ENCODE peak calls at places on chromosome 19, in ten cellular contexts. O is epithelial cell of proximal tubule; D is T-helper 2 cell; U is GM12865; Q is AG10803; K is activated CD4-positive, alpha-beta T cell treated with anti-CD3 and anti-CD28 coated beads for 36 hours; B is amniotic stem cell; T is GM13977; N is hypothalamus; P is neural crest cell. R is an unnamed sample.

GRCh38 chr19:40539070-40539469 is 37.6 kb upstream of the SHKBP1 start:
- DNase-seq in O (no peak), D (no peak), U (no peak), Q (no peak), K (no peak), B (no peak), T (no peak), N (no peak), P (no peak), R (no peak)

GRCh38 chr19:3176715-3177501 is 1.7 kb upstream of the S1PR4 start:
- DNase-seq in O (no peak), D (no peak), U (peak), Q (peak), K (peak), B (peak), T (peak), N (no peak), P (no peak), R (peak)

GRCh38 chr19:28386080-28386869 is 826.7 kb downstream of the UQCRFS1 start:
- DNase-seq in O (no peak), D (no peak), U (no peak), Q (no peak), K (no peak), B (no peak), T (no peak), N (no peak), P (no peak), R (peak)

GRCh38 chr19:40756502-40757110 is 5.6 kb downstream of the SNRPA start:
- DNase-seq in O (no peak), D (no peak), U (no peak), Q (no peak), K (peak), B (no peak), T (no peak), N (no peak), P (no peak), R (no peak)

GRCh38 chr19:55487884-55488687 is at the start of gene SSC5D:
- DNase-seq in O (no peak), D (no peak), U (no peak), Q (peak), K (no peak), B (no peak), T (no peak), N (peak), P (no peak), R (peak)

GRCh38 chr19:5621311-5621944 is 1.1 kb downstream of the SAFB2 start:
- DNase-seq in O (no peak), D (no peak), U (no peak), Q (no peak), K (no peak), B (no peak), T (no peak), N (peak), P (no peak), R (no peak)

GRCh38 chr19:45179063-45179847 is 671 bp downstream of the BLOC1S3 start:
- DNase-seq in O (no peak), D (no peak), U (peak), Q (peak), K (peak), B (no peak), T (peak), N (no peak), P (no peak), R (peak)

GRCh38 chr19:6041991-6042421 is 64.1 kb upstream of the RANBP3 start:
- DNase-seq in O (no peak), D (no peak), U (peak), Q (no peak), K (no peak), B (no peak), T (no peak), N (no peak), P (no peak), R (no peak)

GRCh38 chr19:57903298-57904174 is 12.9 kb downstream of the ZNF417 start:
- DNase-seq in O (no peak), D (no peak), U (peak), Q (peak), K (no peak), B (peak), T (no peak), N (no peak), P (no peak), R (peak)

GRCh38 chr19:3433313-3433712 is 47.0 kb downstream of the SMIM24 start:
- DNase-seq in O (no peak), D (no peak), U (no peak), Q (no peak), K (no peak), B (no peak), T (no peak), N (no peak), P (no peak), R (no peak)

GRCh38 chr19:6103217-6103644 is 7.1 kb downstream of the RFX2 start:
- DNase-seq in O (no peak), D (no peak), U (no peak), Q (peak), K (no peak), B (peak), T (no peak), N (peak), P (no peak), R (no peak)

GRCh38 chr19:38736036-38736412 is 8.2 kb downstream of the CAPN12 start:
- DNase-seq in O (no peak), D (peak), U (peak), Q (peak), K (peak), B (no peak), T (peak), N (no peak), P (no peak), R (no peak)

GRCh38 chr19:19866599-19867248 is 1.0 kb downstream of the ZNF253 start:
- DNase-seq in O (no peak), D (no peak), U (peak), Q (peak), K (peak), B (no peak), T (peak), N (peak), P (peak), R (peak)

GRCh38 chr19:6241056-6241455 is 38.7 kb downstream of the MLLT1 start:
- DNase-seq in O (no peak), D (no peak), U (no peak), Q (no peak), K (no peak), B (no peak), T (no peak), N (no peak), P (no peak), R (no peak)

GRCh38 chr19:19485161-19485997 is 30.0 kb downstream of the TSSK6 start:
- DNase-seq in O (no peak), D (no peak), U (peak), Q (peak), K (no peak), B (no peak), T (no peak), N (no peak), P (no peak), R (peak)

GRCh38 chr19:11142528-11143171 is 12.9 kb downstream of the SPC24 start:
- DNase-seq in O (no peak), D (no peak), U (no peak), Q (peak), K (no peak), B (peak), T (no peak), N (peak), P (no peak), R (peak)

GRCh38 chr19:51006406-51006805 is 5.0 kb upstream of the KLK8 start:
- DNase-seq in O (no peak), D (no peak), U (no peak), Q (no peak), K (no peak), B (no peak), T (no peak), N (no peak), P (no peak), R (peak)

GRCh38 chr19:47992070-47992469 is at the start of gene BSPH1:
- DNase-seq in O (no peak), D (no peak), U (no peak), Q (no peak), K (no peak), B (no peak), T (no peak), N (no peak), P (no peak), R (no peak)

GRCh38 chr19:2952953-2953481 is 8.2 kb upstream of the ZNF77 start:
- DNase-seq in O (no peak), D (no peak), U (peak), Q (peak), K (no peak), B (no peak), T (no peak), N (no peak), P (no peak), R (peak)

GRCh38 chr19:11942843-11943108 is 17.9 kb downstream of the ZNF700 start:
- DNase-seq in O (no peak), D (no peak), U (no peak), Q (no peak), K (no peak), B (no peak), T (no peak), N (no peak), P (no peak), R (peak)

GRCh38 chr19:15412832-15413231 is 6.0 kb downstream of the AKAP8L start:
- DNase-seq in O (no peak), D (no peak), U (no peak), Q (no peak), K (no peak), B (no peak), T (no peak), N (no peak), P (no peak), R (no peak)

GRCh38 chr19:2532252-2533071 is 56.5 kb downstream of the GADD45B start:
- DNase-seq in O (no peak), D (no peak), U (no peak), Q (peak), K (no peak), B (peak), T (no peak), N (no peak), P (no peak), R (no peak)

GRCh38 chr19:38213911-38214625 is 10.0 kb downstream of the DPF1 start:
- DNase-seq in O (peak), D (no peak), U (peak), Q (peak), K (peak), B (no peak), T (peak), N (peak), P (no peak), R (no peak)

GRCh38 chr19:16416996-16417395 is 54.8 kb downstream of the EPS15L1 start:
- DNase-seq in O (no peak), D (no peak), U (no peak), Q (no peak), K (no peak), B (no peak), T (no peak), N (no peak), P (no peak), R (no peak)

GRCh38 chr19:42246143-42246868 is 3.9 kb upstream of the GSK3A start:
- DNase-seq in O (no peak), D (no peak), U (no peak), Q (peak), K (peak), B (peak), T (no peak), N (peak), P (no peak), R (no peak)

GRCh38 chr19:18508585-18508984 is 13.3 kb downstream of the ELL start:
- DNase-seq in O (no peak), D (no peak), U (no peak), Q (no peak), K (no peak), B (no peak), T (no peak), N (no peak), P (no peak), R (no peak)

GRCh38 chr19:17488593-17489391 is 18.5 kb downstream of the SLC27A1 start:
- DNase-seq in O (no peak), D (peak), U (peak), Q (no peak), K (peak), B (no peak), T (peak), N (no peak), P (peak), R (peak)